ENCODE peak calls at places on chromosomes 12 and 14, in five cellular contexts. I is heart right ventricle, H is fibroblast of mammary gland, S is pancreas, W is SK-N-SH. G is an unnamed sample.

GRCh38 chr12:124497039-124497438 is 70.4 kb downstream of the NCOR2 start:
- DNase-seq in I (no peak), H (peak), S (no peak), W (no peak), G (no peak)

GRCh38 chr14:89085154-89086059 is 261.0 kb downstream of the TTC8 start:
- DNase-seq in I (peak), H (peak), S (no peak), W (no peak), G (peak)

GRCh38 chr14:96065661-96066459 is 26.7 kb downstream of the C14orf132 start:
- DNase-seq in I (no peak), H (no peak), S (no peak), W (peak), G (no peak)

GRCh38 chr12:30111719-30112118 is 328.0 kb upstream of the TMTC1 start:
- DNase-seq in I (no peak), H (no peak), S (no peak), W (peak), G (no peak)

GRCh38 chr12:6200266-6201198 is at the start of gene CD9:
- DNase-seq in I (peak), H (no peak), S (peak), W (peak), G (peak)

GRCh38 chr14:20455355-20456300 is 602 bp downstream of the APEX1 start:
- DNase-seq in I (no peak), H (peak), S (no peak), W (peak), G (no peak)

GRCh38 chr14:89445252-89445973 is 28.4 kb upstream of the FOXN3 start:
- DNase-seq in I (no peak), H (no peak), S (no peak), W (no peak), G (peak)

GRCh38 chr12:76552343-76552938 is 7.1 kb downstream of the OSBPL8 start:
- DNase-seq in I (no peak), H (peak), S (no peak), W (no peak), G (no peak)

GRCh38 chr14:91503000-91503504 is 7.1 kb downstream of the PPP4R3A start:
- DNase-seq in I (no peak), H (no peak), S (no peak), W (no peak), G (no peak)

GRCh38 chr14:92511472-92512247 is 1.9 kb upstream of the RIN3 start:
- DNase-seq in I (peak), H (peak), S (no peak), W (peak), G (no peak)

GRCh38 chr14:81536125-81536771 is 2.6 kb upstream of the SEL1L start:
- DNase-seq in I (peak), H (peak), S (no peak), W (no peak), G (no peak)

GRCh38 chr12:131830335-131831020 is 2.3 kb downstream of the MMP17 start:
- DNase-seq in I (peak), H (peak), S (peak), W (peak), G (peak)

GRCh38 chr14:75631453-75631831 is 29.2 kb downstream of the ERG28 start:
- DNase-seq in I (no peak), H (no peak), S (no peak), W (no peak), G (no peak)

GRCh38 chr12:12079291-12079690 is 8.6 kb downstream of the BCL2L14 start:
- DNase-seq in I (no peak), H (peak), S (no peak), W (no peak), G (no peak)

GRCh38 chr14:75399819-75400678 is 27.8 kb upstream of the JDP2 start:
- DNase-seq in I (peak), H (peak), S (peak), W (peak), G (peak)

GRCh38 chr12:130647814-130648213 is 68.3 kb downstream of the RIMBP2 start:
- DNase-seq in I (no peak), H (no peak), S (no peak), W (no peak), G (no peak)

GRCh38 chr12:64907097-64907496 is 82.7 kb downstream of the TBC1D30 start:
- DNase-seq in I (no peak), H (no peak), S (no peak), W (no peak), G (no peak)

GRCh38 chr12:50240792-50241114 is 42.6 kb downstream of the LIMA1 start:
- DNase-seq in I (no peak), H (no peak), S (no peak), W (no peak), G (no peak)

GRCh38 chr12:87981495-87981894 is 47.7 kb downstream of the C12orf50 start:
- DNase-seq in I (no peak), H (peak), S (no peak), W (no peak), G (no peak)

GRCh38 chr12:60123443-60124000 is 527.7 kb downstream of the SLC16A7 start:
- DNase-seq in I (no peak), H (peak), S (no peak), W (no peak), G (no peak)

DNA sequence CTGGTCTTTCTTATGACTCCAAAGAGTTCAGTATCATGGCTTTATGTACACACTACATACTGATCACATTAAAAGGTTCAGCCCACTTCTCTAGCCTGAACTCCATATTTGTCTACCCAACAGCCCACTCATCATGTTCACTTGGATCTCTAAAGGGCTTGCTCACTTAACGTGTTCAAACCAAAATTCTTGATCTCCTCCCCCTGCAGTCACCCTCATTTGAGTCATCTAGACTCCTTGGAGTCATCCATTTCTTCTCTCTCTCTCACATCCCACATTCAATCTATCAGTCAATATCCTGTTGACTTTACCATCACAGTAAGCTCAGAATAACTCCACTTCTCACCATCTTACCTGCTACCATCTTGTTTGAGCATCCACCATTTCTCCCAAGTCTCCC is 148.4 kb upstream of the ARID2 start:
- DNase-seq in I (no peak), H (no peak), S (no peak), W (no peak), G (no peak)
- H3K4me3 ChIP-seq in I (no peak), H (no peak), S (no peak), W (no peak), G (no peak)

GRCh38 chr12:63752283-63752682 is 27.4 kb upstream of the RXYLT1 start:
- DNase-seq in I (no peak), H (no peak), S (no peak), W (no peak), G (no peak)

GRCh38 chr12:63753743-63754142 is 26.0 kb upstream of the RXYLT1 start:
- DNase-seq in I (no peak), H (no peak), S (no peak), W (no peak), G (no peak)
- TF ChIP-seq CTCF in I (no peak), H (peak), S (no peak), W (peak), G (no peak)

GRCh38 chr12:122839907-122840554 is 4.8 kb downstream of the HIP1R start:
- DNase-seq in I (no peak), H (no peak), S (no peak), W (no peak), G (no peak)

GRCh38 chr12:122836027-122836921 is 1.0 kb downstream of the HIP1R start:
- DNase-seq in I (no peak), H (peak), S (peak), W (peak), G (no peak)

GRCh38 chr12:122835693-122836026 is 403 bp downstream of the HIP1R start:
- DNase-seq in I (no peak), H (no peak), S (peak), W (peak), G (no peak)

GRCh38 chr12:122838841-122839240 is 3.6 kb downstream of the HIP1R start:
- DNase-seq in I (no peak), H (no peak), S (no peak), W (no peak), G (no peak)

GRCh38 chr12:122837306-122838265 is 2.3 kb downstream of the HIP1R start:
- DNase-seq in I (no peak), H (no peak), S (peak), W (no peak), G (no peak)
- H3K4me3 ChIP-seq in I (no peak), H (no peak), S (no peak), W (no peak), G (no peak)

DNA sequence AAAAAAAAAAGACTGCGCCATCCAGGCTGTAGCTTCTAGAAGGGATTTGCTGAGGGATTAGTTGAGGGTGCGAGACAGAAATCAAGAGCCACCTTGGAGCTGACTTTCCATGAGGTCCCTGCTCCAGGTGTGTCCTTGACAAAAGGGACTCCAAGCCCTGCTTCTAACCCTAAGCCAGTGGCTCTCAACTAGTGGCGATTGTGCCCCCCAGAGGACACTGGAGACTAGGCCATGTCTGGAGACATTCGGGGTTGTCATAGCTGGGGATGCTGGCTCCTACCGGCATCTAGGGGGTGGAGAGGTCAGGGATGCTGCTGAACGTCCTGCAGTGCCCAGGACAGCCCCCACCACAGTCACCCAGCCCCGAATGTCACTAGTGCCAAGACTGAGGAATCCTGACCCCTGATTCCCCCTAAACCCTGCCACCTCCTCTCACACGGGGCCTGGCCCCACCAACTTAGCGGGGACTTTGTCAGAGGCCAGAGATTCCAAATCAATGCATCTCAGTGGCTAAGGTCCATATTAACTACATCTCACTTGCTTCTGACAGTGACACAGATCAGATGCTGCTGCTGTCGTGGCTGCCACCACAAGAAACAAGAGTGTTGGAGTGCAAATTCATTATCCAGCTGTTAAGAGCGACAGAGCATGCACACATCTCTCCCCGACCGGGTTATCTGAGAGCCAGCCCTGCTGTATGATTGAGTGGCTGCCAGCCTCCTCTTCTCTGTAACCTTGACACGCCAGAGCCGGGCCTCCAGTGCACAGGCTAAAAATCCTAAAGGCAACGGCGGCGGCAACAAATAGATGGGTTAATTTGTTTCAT is 40.4 kb downstream of the SPRING1 start:
- DNase-seq in I (peak), H (peak), S (peak), W (peak), G (no peak)
- TF ChIP-seq CTCF in I (peak), H (peak), S (no peak), W (peak), G (no peak)